ENCODE peak calls at places on chromosomes 6 and 20, in five cellular contexts. L is right cardiac atrium; M is T-helper 17 cell; A is effector memory CD8-positive, alpha-beta T cell; O is left cardiac atrium. Y is an unnamed sample.

GRCh38 chr6:95294047-95294446 is 283.3 kb upstream of the MANEA start:
- ATAC-seq in L (no peak), M (no peak), O (no peak), A (no peak), Y (peak)

GRCh38 chr6:166286831-166287271 is 21.3 kb downstream of the PRR18 start:
- ATAC-seq in L (no peak), M (peak), A (peak), O (no peak), Y (peak)

GRCh38 chr6:167116109-167116837 is 6.6 kb upstream of the CCR6 start:
- ATAC-seq in M (no peak), L (no peak), O (peak), A (no peak), Y (no peak)

GRCh38 chr6:163347021-163347446 is 67.5 kb upstream of the QKI start:
- ATAC-seq in A (no peak), O (peak), M (no peak), L (peak), Y (no peak)

GRCh38 chr6:150959071-150959637 is 93.7 kb downstream of the MTHFD1L start:
- ATAC-seq in L (peak), M (no peak), O (peak), A (no peak), Y (no peak)

GRCh38 chr6:13304580-13305255 is 23.6 kb downstream of the TBC1D7 start:
- ATAC-seq in A (peak), O (no peak), L (no peak), M (no peak), Y (peak)

GRCh38 chr20:2706688-2707352 is 14.2 kb downstream of the EBF4 start:
- ATAC-seq in M (no peak), L (no peak), O (no peak), A (no peak), Y (peak)

GRCh38 chr20:48680650-48681049 is 147.1 kb downstream of the PREX1 start:
- ATAC-seq in M (no peak), A (no peak), L (no peak), O (no peak), Y (no peak)

GRCh38 chr6:21710908-21711627 is 117.5 kb downstream of the SOX4 start:
- ATAC-seq in O (no peak), M (no peak), A (no peak), L (no peak), Y (no peak)

GRCh38 chr6:84768442-84769174 is 4.2 kb upstream of the TBX18 start:
- ATAC-seq in M (no peak), O (no peak), A (no peak), L (no peak), Y (no peak)

GRCh38 chr20:62485062-62485700 is 9.4 kb upstream of the GATA5 start:
- ATAC-seq in L (peak), A (no peak), M (no peak), O (peak), Y (no peak)

GRCh38 chr6:29488874-29489273 is 1.1 kb upstream of the MAS1L start:
- ATAC-seq in A (no peak), M (no peak), L (no peak), O (no peak), Y (no peak)

GRCh38 chr20:47764154-47764734 is 21.0 kb downstream of the SULF2 start:
- ATAC-seq in A (no peak), O (no peak), L (no peak), M (no peak), Y (no peak)

GRCh38 chr6:26086214-26086613 is 1.0 kb upstream of the HFE start:
- ATAC-seq in M (peak), L (no peak), A (peak), O (no peak), Y (no peak)

GRCh38 chr6:73798592-73798991 is 102.6 kb downstream of the CD109 start:
- ATAC-seq in M (no peak), O (peak), A (no peak), L (no peak), Y (peak)

GRCh38 chr6:8825726-8826125 is 390.4 kb upstream of the SLC35B3 start:
- ATAC-seq in A (no peak), O (no peak), L (no peak), M (no peak), Y (no peak)

GRCh38 chr6:43828711-43829110 is 58.7 kb downstream of the VEGFA start:
- ATAC-seq in M (no peak), L (no peak), A (no peak), O (no peak), Y (no peak)

GRCh38 chr6:41664271-41664670 is 26.0 kb downstream of the MDFI start:
- ATAC-seq in A (no peak), O (no peak), M (no peak), L (no peak), Y (no peak)

GRCh38 chr20:59830107-59831023 is 103.1 kb downstream of the SYCP2 start:
- ATAC-seq in O (no peak), L (no peak), M (no peak), A (no peak), Y (no peak)

GRCh38 chr6:165662041-165662491 is 975 bp downstream of the PDE10A start:
- ATAC-seq in L (no peak), M (no peak), A (no peak), O (no peak), Y (no peak)

GRCh38 chr20:36230019-36230418 is 6.3 kb upstream of the AAR2 start:
- ATAC-seq in M (no peak), O (no peak), A (no peak), L (no peak), Y (no peak)

GRCh38 chr6:138955262-138955661 is 32.8 kb downstream of the REPS1 start:
- ATAC-seq in L (no peak), O (no peak), A (no peak), M (no peak), Y (no peak)